ENCODE peak calls at places on chromosome 10, in six cellular contexts. One of them, this sample, is unnamed.

GRCh38 chr10:110916554-110917346 is 2.2 kb downstream of the BBIP1 start:
- DNase-seq in heart right ventricle: no peak
- DNase-seq in thoracic aorta: no peak
- DNase-seq in T-helper 17 cell: no peak
- DNase-seq in A549: peak; percentile 46
- DNase-seq in neuronal stem cell: no peak
- DNase-seq in this sample: no peak

GRCh38 chr10:42933454-42934340 is 143.2 kb upstream of the RET start:
- DNase-seq in thoracic aorta: no peak
- DNase-seq in neuronal stem cell: no peak
- DNase-seq in T-helper 17 cell: no peak
- DNase-seq in A549: no peak
- DNase-seq in heart right ventricle: peak; percentile 58
- DNase-seq in this sample: peak; percentile 50

GRCh38 chr10:79399242-79399831 is 46.1 kb downstream of the ZCCHC24 start:
- DNase-seq in thoracic aorta: peak; percentile 78
- DNase-seq in T-helper 17 cell: no peak
- DNase-seq in neuronal stem cell: peak; percentile 30
- DNase-seq in heart right ventricle: peak; percentile 92
- DNase-seq in A549: no peak
- DNase-seq in this sample: peak; percentile 79

GRCh38 chr10:66837335-66837734 is 88.5 kb upstream of the LRRTM3 start:
- DNase-seq in neuronal stem cell: no peak
- DNase-seq in thoracic aorta: no peak
- DNase-seq in T-helper 17 cell: no peak
- DNase-seq in A549: no peak
- DNase-seq in heart right ventricle: no peak
- DNase-seq in this sample: no peak

GRCh38 chr10:108358912-108359311 is 1194.4 kb upstream of the SORCS1 start:
- DNase-seq in T-helper 17 cell: no peak
- DNase-seq in heart right ventricle: no peak
- DNase-seq in thoracic aorta: no peak
- DNase-seq in A549: peak; percentile 20
- DNase-seq in neuronal stem cell: no peak
- DNase-seq in this sample: no peak

GRCh38 chr10:391304-391703 is 256.0 kb downstream of the ZMYND11 start:
- DNase-seq in T-helper 17 cell: no peak
- DNase-seq in heart right ventricle: no peak
- DNase-seq in neuronal stem cell: no peak
- DNase-seq in A549: no peak
- DNase-seq in thoracic aorta: no peak
- DNase-seq in this sample: no peak

GRCh38 chr10:127849224-127849623 is 43.5 kb downstream of the CLRN3 start:
- DNase-seq in heart right ventricle: no peak
- DNase-seq in A549: no peak
- DNase-seq in thoracic aorta: no peak
- DNase-seq in T-helper 17 cell: no peak
- DNase-seq in neuronal stem cell: no peak
- DNase-seq in this sample: no peak

GRCh38 chr10:110414563-110415309 is 83.0 kb upstream of the DUSP5 start:
- DNase-seq in heart right ventricle: no peak
- DNase-seq in neuronal stem cell: no peak
- DNase-seq in T-helper 17 cell: peak; percentile 62
- DNase-seq in thoracic aorta: no peak
- DNase-seq in A549: peak; percentile 92
- DNase-seq in this sample: peak; percentile 80

GRCh38 chr10:80268938-80269588 is 20.4 kb downstream of the MAT1A start:
- DNase-seq in T-helper 17 cell: no peak
- DNase-seq in A549: no peak
- DNase-seq in neuronal stem cell: no peak
- DNase-seq in thoracic aorta: no peak
- DNase-seq in heart right ventricle: no peak
- DNase-seq in this sample: no peak

GRCh38 chr10:119305860-119306513 is 98.6 kb downstream of the GRK5 start:
- DNase-seq in neuronal stem cell: no peak
- DNase-seq in thoracic aorta: peak; percentile 82
- DNase-seq in A549: peak; percentile 92
- DNase-seq in T-helper 17 cell: peak; percentile 34
- DNase-seq in heart right ventricle: peak; percentile 67
- DNase-seq in this sample: peak; percentile 72

GRCh38 chr10:114631090-114631677 is 26.9 kb downstream of the ABLIM1 start:
- DNase-seq in T-helper 17 cell: no peak
- DNase-seq in thoracic aorta: no peak
- DNase-seq in A549: no peak
- DNase-seq in heart right ventricle: no peak
- DNase-seq in neuronal stem cell: no peak
- DNase-seq in this sample: no peak

GRCh38 chr10:23999445-23999844 is 209.5 kb upstream of the KIAA1217 start:
- DNase-seq in T-helper 17 cell: no peak
- DNase-seq in thoracic aorta: no peak
- DNase-seq in neuronal stem cell: no peak
- DNase-seq in heart right ventricle: no peak
- DNase-seq in A549: no peak
- DNase-seq in this sample: no peak

GRCh38 chr10:77139746-77140145 is 497.9 kb downstream of the KCNMA1 start:
- DNase-seq in heart right ventricle: no peak
- DNase-seq in thoracic aorta: no peak
- DNase-seq in A549: no peak
- DNase-seq in T-helper 17 cell: no peak
- DNase-seq in neuronal stem cell: no peak
- DNase-seq in this sample: no peak

GRCh38 chr10:89593043-89593442 is 52.0 kb downstream of the PANK1 start:
- DNase-seq in thoracic aorta: no peak
- DNase-seq in A549: no peak
- DNase-seq in heart right ventricle: no peak
- DNase-seq in neuronal stem cell: no peak
- DNase-seq in T-helper 17 cell: no peak
- DNase-seq in this sample: no peak

GRCh38 chr10:75971402-75972211 is 540.2 kb downstream of the LRMDA start:
- DNase-seq in thoracic aorta: no peak
- DNase-seq in T-helper 17 cell: no peak
- DNase-seq in A549: no peak
- DNase-seq in heart right ventricle: peak; percentile 15
- DNase-seq in neuronal stem cell: no peak
- DNase-seq in this sample: no peak

GRCh38 chr10:112242769-112243168 is 40.4 kb upstream of the TECTB start:
- DNase-seq in T-helper 17 cell: no peak
- DNase-seq in thoracic aorta: no peak
- DNase-seq in heart right ventricle: no peak
- DNase-seq in neuronal stem cell: no peak
- DNase-seq in A549: no peak
- DNase-seq in this sample: no peak

GRCh38 chr10:90313548-90314325 is 544.1 kb downstream of the HTR7 start:
- DNase-seq in T-helper 17 cell: no peak
- DNase-seq in thoracic aorta: no peak
- DNase-seq in neuronal stem cell: no peak
- DNase-seq in heart right ventricle: no peak
- DNase-seq in A549: no peak
- DNase-seq in this sample: no peak

GRCh38 chr10:62618576-62619408 is 185.7 kb upstream of the ADO start:
- DNase-seq in neuronal stem cell: no peak
- DNase-seq in T-helper 17 cell: no peak
- DNase-seq in heart right ventricle: no peak
- DNase-seq in A549: peak; percentile 19
- DNase-seq in thoracic aorta: no peak
- DNase-seq in this sample: peak; percentile 33

GRCh38 chr10:125734148-125734547 is 14.6 kb downstream of the EDRF1 start:
- DNase-seq in thoracic aorta: no peak
- DNase-seq in neuronal stem cell: no peak
- DNase-seq in T-helper 17 cell: no peak
- DNase-seq in A549: no peak
- DNase-seq in heart right ventricle: no peak
- DNase-seq in this sample: no peak

GRCh38 chr10:84008878-84009277 is 130.4 kb upstream of the GHITM start:
- DNase-seq in thoracic aorta: no peak
- DNase-seq in heart right ventricle: no peak
- DNase-seq in A549: peak; percentile 20
- DNase-seq in T-helper 17 cell: no peak
- DNase-seq in neuronal stem cell: no peak
- DNase-seq in this sample: peak; percentile 41

GRCh38 chr10:17512341-17513001 is 58.1 kb upstream of the ST8SIA6 start:
- DNase-seq in neuronal stem cell: no peak
- DNase-seq in heart right ventricle: peak; percentile 66
- DNase-seq in A549: peak; percentile 91
- DNase-seq in thoracic aorta: peak; percentile 47
- DNase-seq in T-helper 17 cell: no peak
- DNase-seq in this sample: peak; percentile 69

GRCh38 chr10:76086571-76087260 is 655.3 kb downstream of the LRMDA start:
- DNase-seq in neuronal stem cell: no peak
- DNase-seq in A549: peak; percentile 65
- DNase-seq in T-helper 17 cell: no peak
- DNase-seq in thoracic aorta: no peak
- DNase-seq in heart right ventricle: peak; percentile 8
- DNase-seq in this sample: peak; percentile 76

GRCh38 chr10:89887830-89888229 is 186.4 kb downstream of the KIF20B start:
- DNase-seq in A549: peak; percentile 8
- DNase-seq in T-helper 17 cell: no peak
- DNase-seq in neuronal stem cell: no peak
- DNase-seq in thoracic aorta: no peak
- DNase-seq in heart right ventricle: no peak
- DNase-seq in this sample: no peak

GRCh38 chr10:52050429-52051047 is 263.5 kb upstream of the DKK1 start:
- DNase-seq in T-helper 17 cell: no peak
- DNase-seq in neuronal stem cell: no peak
- DNase-seq in A549: no peak
- DNase-seq in heart right ventricle: no peak
- DNase-seq in thoracic aorta: no peak
- DNase-seq in this sample: no peak

GRCh38 chr10:37552881-37553280 is 304.5 kb downstream of the ZNF248 start:
- DNase-seq in heart right ventricle: no peak
- DNase-seq in neuronal stem cell: no peak
- DNase-seq in T-helper 17 cell: no peak
- DNase-seq in thoracic aorta: no peak
- DNase-seq in A549: no peak
- DNase-seq in this sample: no peak
- H3K9me3 ChIP-seq in heart right ventricle: no peaks in the 10 kb centered on the region
- H3K9me3 ChIP-seq in neuronal stem cell: no peaks in the 10 kb centered on the region
- H3K9me3 ChIP-seq in T-helper 17 cell: no peaks in the 10 kb centered on the region
- H3K9me3 ChIP-seq in thoracic aorta: no peaks in the 10 kb centered on the region
- H3K9me3 ChIP-seq in A549: no peaks in the 10 kb centered on the region
- H3K9me3 ChIP-seq in this sample: peaks cover 4% of the 10 kb centered on the region

DNA sequence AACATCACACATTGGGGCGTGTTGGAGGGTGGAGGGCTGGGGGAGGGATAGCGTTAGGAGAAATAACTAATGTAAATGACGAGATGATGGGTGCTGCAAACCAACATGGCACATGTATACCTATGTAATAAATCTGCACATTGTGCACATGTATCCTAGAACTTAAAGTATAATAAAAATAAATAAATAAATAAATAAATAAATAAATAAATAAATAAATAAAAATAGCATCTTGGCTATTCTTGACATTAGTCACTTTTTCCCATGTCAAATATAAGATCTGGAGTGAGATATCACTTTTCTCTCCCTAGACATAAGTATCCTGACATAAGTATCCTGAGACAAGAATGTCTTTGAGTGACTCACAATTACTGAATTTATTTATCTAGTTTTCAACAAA is 691.4 kb downstream of the SORCS1 start:
- DNase-seq in A549: no peak
- DNase-seq in neuronal stem cell: no peak
- DNase-seq in heart right ventricle: no peak
- DNase-seq in T-helper 17 cell: no peak
- DNase-seq in thoracic aorta: no peak
- DNase-seq in this sample: no peak
- H3K9me3 ChIP-seq in A549: no peaks in the 10 kb centered on the region
- H3K9me3 ChIP-seq in neuronal stem cell: no peaks in the 10 kb centered on the region
- H3K9me3 ChIP-seq in heart right ventricle: no peaks in the 10 kb centered on the region
- H3K9me3 ChIP-seq in T-helper 17 cell: no peaks in the 10 kb centered on the region
- H3K9me3 ChIP-seq in thoracic aorta: no peaks in the 10 kb centered on the region
- H3K9me3 ChIP-seq in this sample: no peaks in the 10 kb centered on the region

GRCh38 chr10:123463176-123463575 is 203.0 kb upstream of the GPR26 start:
- DNase-seq in A549: no peak
- DNase-seq in heart right ventricle: no peak
- DNase-seq in thoracic aorta: no peak
- DNase-seq in T-helper 17 cell: no peak
- DNase-seq in neuronal stem cell: no peak
- DNase-seq in this sample: no peak

GRCh38 chr10:123459371-123460224 is 206.6 kb upstream of the GPR26 start:
- DNase-seq in neuronal stem cell: no peak
- DNase-seq in T-helper 17 cell: no peak
- DNase-seq in heart right ventricle: no peak
- DNase-seq in thoracic aorta: no peak
- DNase-seq in A549: no peak
- DNase-seq in this sample: no peak

GRCh38 chr10:123464428-123465323 is 201.5 kb upstream of the GPR26 start:
- DNase-seq in A549: no peak
- DNase-seq in heart right ventricle: no peak
- DNase-seq in thoracic aorta: no peak
- DNase-seq in neuronal stem cell: no peak
- DNase-seq in T-helper 17 cell: no peak
- DNase-seq in this sample: no peak

GRCh38 chr10:123458933-123459332 is 207.2 kb upstream of the GPR26 start:
- DNase-seq in A549: no peak
- DNase-seq in thoracic aorta: no peak
- DNase-seq in heart right ventricle: no peak
- DNase-seq in neuronal stem cell: no peak
- DNase-seq in T-helper 17 cell: no peak
- DNase-seq in this sample: no peak

GRCh38 chr10:123462760-123463159 is 203.4 kb upstream of the GPR26 start:
- DNase-seq in A549: no peak
- DNase-seq in heart right ventricle: no peak
- DNase-seq in T-helper 17 cell: no peak
- DNase-seq in thoracic aorta: no peak
- DNase-seq in neuronal stem cell: no peak
- DNase-seq in this sample: no peak
- H3K9me3 ChIP-seq in A549: no peaks in the 10 kb centered on the region
- H3K9me3 ChIP-seq in heart right ventricle: no peaks in the 10 kb centered on the region
- H3K9me3 ChIP-seq in T-helper 17 cell: no peaks in the 10 kb centered on the region
- H3K9me3 ChIP-seq in thoracic aorta: no peaks in the 10 kb centered on the region
- H3K9me3 ChIP-seq in neuronal stem cell: no peaks in the 10 kb centered on the region
- H3K9me3 ChIP-seq in this sample: no peaks in the 10 kb centered on the region

GRCh38 chr10:102435529-102436233 is 3.3 kb upstream of the CUEDC2 start:
- DNase-seq in T-helper 17 cell: no peak
- DNase-seq in thoracic aorta: no peak
- DNase-seq in neuronal stem cell: no peak
- DNase-seq in heart right ventricle: no peak
- DNase-seq in A549: no peak
- DNase-seq in this sample: no peak
- H3K9me3 ChIP-seq in T-helper 17 cell: no peaks in the 10 kb centered on the region
- H3K9me3 ChIP-seq in thoracic aorta: no peaks in the 10 kb centered on the region
- H3K9me3 ChIP-seq in neuronal stem cell: no peaks in the 10 kb centered on the region
- H3K9me3 ChIP-seq in heart right ventricle: no peaks in the 10 kb centered on the region
- H3K9me3 ChIP-seq in A549: no peaks in the 10 kb centered on the region
- H3K9me3 ChIP-seq in this sample: no peaks in the 10 kb centered on the region

DNA sequence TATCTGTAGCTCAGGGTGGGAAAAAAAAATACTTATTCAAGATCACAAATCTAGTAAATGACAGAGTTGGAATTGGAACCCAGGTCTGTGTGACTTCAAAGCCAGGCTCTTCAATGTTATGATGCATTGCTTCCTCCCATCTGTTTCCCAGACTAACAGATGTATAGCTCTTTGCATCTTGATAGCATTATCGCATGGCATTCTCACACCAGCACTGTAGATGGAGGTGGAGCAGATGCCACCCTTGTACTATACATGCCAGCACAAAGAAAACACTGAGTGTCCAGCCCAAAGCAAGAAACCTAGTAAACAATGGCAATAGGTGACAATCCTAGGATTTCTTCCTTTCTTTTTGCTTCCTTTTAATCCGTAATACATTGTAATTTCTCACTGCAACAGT is 497.3 kb downstream of the NEBL start:
- DNase-seq in T-helper 17 cell: no peak
- DNase-seq in A549: no peak
- DNase-seq in heart right ventricle: no peak
- DNase-seq in neuronal stem cell: no peak
- DNase-seq in thoracic aorta: no peak
- DNase-seq in this sample: no peak
- H3K9me3 ChIP-seq in T-helper 17 cell: no peaks in the 10 kb centered on the region
- H3K9me3 ChIP-seq in A549: no peaks in the 10 kb centered on the region
- H3K9me3 ChIP-seq in heart right ventricle: no peaks in the 10 kb centered on the region
- H3K9me3 ChIP-seq in neuronal stem cell: no peaks in the 10 kb centered on the region
- H3K9me3 ChIP-seq in thoracic aorta: no peaks in the 10 kb centered on the region
- H3K9me3 ChIP-seq in this sample: no peaks in the 10 kb centered on the region

GRCh38 chr10:37826806-37827205 is 30.6 kb downstream of the ZNF248 start:
- DNase-seq in heart right ventricle: no peak
- DNase-seq in neuronal stem cell: no peak
- DNase-seq in thoracic aorta: no peak
- DNase-seq in A549: no peak
- DNase-seq in T-helper 17 cell: no peak
- DNase-seq in this sample: no peak
- H3K9me3 ChIP-seq in heart right ventricle: no peaks in the 10 kb centered on the region
- H3K9me3 ChIP-seq in neuronal stem cell: peaks cover 2% of the 10 kb centered on the region
- H3K9me3 ChIP-seq in thoracic aorta: peaks cover 54% of the 10 kb centered on the region
- H3K9me3 ChIP-seq in A549: peaks cover 93% of the 10 kb centered on the region
- H3K9me3 ChIP-seq in T-helper 17 cell: peaks cover 10% of the 10 kb centered on the region
- H3K9me3 ChIP-seq in this sample: peaks cover 60% of the 10 kb centered on the region

This sample was measured in transverse colon.